ENCODE peak calls at places on chromosome 17, in eight cellular contexts. N, M, U, E, K, L, W and A are unnamed samples.

GRCh38 chr17:29190039-29190438 is 9.8 kb upstream of the MYO18A start:
- DNase-seq in N (no peak), M (no peak), U (no peak), E (no peak), K (no peak), L (no peak), W (no peak), A (no peak)

GRCh38 chr17:42686520-42687137 is 4.3 kb downstream of the CNTNAP1 start:
- DNase-seq in N (no peak), M (no peak), U (no peak), E (no peak), K (no peak), L (no peak), W (no peak), A (no peak)

GRCh38 chr17:50469005-50469605 is 425 bp upstream of the CHAD start:
- DNase-seq in N (no peak), M (no peak), U (no peak), E (no peak), K (no peak), L (peak), W (peak), A (peak)

GRCh38 chr17:75001915-75002843 is 10.3 kb upstream of the MRPL58 start:
- DNase-seq in N (no peak), M (no peak), U (no peak), E (no peak), K (no peak), L (peak), W (no peak), A (no peak)

GRCh38 chr17:51487947-51488346 is 227.6 kb downstream of the UTP18 start:
- DNase-seq in N (no peak), M (no peak), U (no peak), E (no peak), K (peak), L (peak), W (no peak), A (no peak)

GRCh38 chr17:68089881-68090280 is 54.3 kb downstream of the KPNA2 start:
- DNase-seq in N (no peak), M (no peak), U (no peak), E (no peak), K (no peak), L (peak), W (no peak), A (no peak)

GRCh38 chr17:72123496-72123963 is 2.7 kb downstream of the SOX9 start:
- DNase-seq in N (no peak), M (no peak), U (no peak), E (peak), K (no peak), L (no peak), W (peak), A (no peak)

GRCh38 chr17:40307691-40308289 is 1.2 kb upstream of the RARA start:
- DNase-seq in N (no peak), M (no peak), U (no peak), E (no peak), K (no peak), L (no peak), W (no peak), A (no peak)

GRCh38 chr17:38601539-38602351 is 4.0 kb downstream of the SRCIN1 start:
- DNase-seq in N (no peak), M (no peak), U (no peak), E (no peak), K (no peak), L (peak), W (no peak), A (peak)

GRCh38 chr17:75625813-75626486 is 7.3 kb upstream of the SMIM5 start:
- DNase-seq in N (no peak), M (no peak), U (no peak), E (no peak), K (no peak), L (peak), W (no peak), A (no peak)

GRCh38 chr17:57527437-57528083 is 217.5 kb downstream of the CCDC182 start:
- DNase-seq in N (no peak), M (no peak), U (no peak), E (no peak), K (no peak), L (peak), W (no peak), A (peak)

GRCh38 chr17:44108440-44109311 is 14.8 kb downstream of the HDAC5 start:
- DNase-seq in N (no peak), M (peak), U (no peak), E (no peak), K (no peak), L (no peak), W (no peak), A (no peak)

GRCh38 chr17:2709173-2709661 is 2.3 kb downstream of the CLUH start:
- DNase-seq in N (no peak), M (no peak), U (no peak), E (no peak), K (no peak), L (no peak), W (peak), A (no peak)

GRCh38 chr17:28635506-28635905 is 9.5 kb downstream of the BLTP2 start:
- DNase-seq in N (no peak), M (no peak), U (no peak), E (no peak), K (no peak), L (no peak), W (no peak), A (no peak)

GRCh38 chr17:9907883-9908648 is 3.0 kb upstream of the RCVRN start:
- DNase-seq in N (no peak), M (no peak), U (no peak), E (no peak), K (no peak), L (no peak), W (no peak), A (no peak)

GRCh38 chr17:18963126-18964017 is 11.4 kb downstream of the SLC5A10 start:
- DNase-seq in N (no peak), M (no peak), U (no peak), E (no peak), K (no peak), L (no peak), W (peak), A (no peak)

GRCh38 chr17:68906638-68907037 is 48.6 kb downstream of the ABCA8 start:
- DNase-seq in N (no peak), M (no peak), U (no peak), E (no peak), K (no peak), L (peak), W (no peak), A (no peak)

GRCh38 chr17:64343833-64344637 is 46.6 kb downstream of the PECAM1 start:
- DNase-seq in N (no peak), M (peak), U (no peak), E (peak), K (peak), L (peak), W (peak), A (peak)

GRCh38 chr17:10058924-10059683 is 139.3 kb downstream of the GAS7 start:
- DNase-seq in N (no peak), M (no peak), U (no peak), E (no peak), K (no peak), L (no peak), W (no peak), A (no peak)

GRCh38 chr17:43598359-43599045 is 52.4 kb upstream of the ETV4 start:
- DNase-seq in N (no peak), M (no peak), U (no peak), E (no peak), K (no peak), L (no peak), W (no peak), A (no peak)

GRCh38 chr17:62832405-62832804 is 24.3 kb upstream of the MARCHF10 start:
- DNase-seq in N (no peak), M (no peak), U (no peak), E (no peak), K (no peak), L (no peak), W (no peak), A (no peak)

GRCh38 chr17:3974980-3975379 is 10.7 kb upstream of the ATP2A3 start:
- DNase-seq in N (no peak), M (no peak), U (no peak), E (no peak), K (no peak), L (no peak), W (no peak), A (no peak)

GRCh38 chr17:40322417-40323315 is 13.7 kb downstream of the RARA start:
- DNase-seq in N (no peak), M (no peak), U (peak), E (peak), K (peak), L (peak), W (peak), A (peak)

GRCh38 chr17:27602721-27603445 is 28.1 kb upstream of the LGALS9 start:
- DNase-seq in N (peak), M (peak), U (peak), E (peak), K (peak), L (peak), W (peak), A (peak)

GRCh38 chr17:28497931-28498330 is 8.2 kb upstream of the FOXN1 start:
- DNase-seq in N (no peak), M (no peak), U (no peak), E (no peak), K (no peak), L (no peak), W (no peak), A (peak)

GRCh38 chr17:81405382-81406005 is 10.2 kb downstream of the BAHCC1 start:
- DNase-seq in N (no peak), M (no peak), U (no peak), E (no peak), K (no peak), L (peak), W (no peak), A (no peak)